ENCODE peak calls at places on chromosome 17, in eight cellular contexts. O is cardiac muscle cell; I is CD8-positive, alpha-beta T cell; N is tibial nerve; P is esophagus squamous epithelium; Y is stomach; D is HAP-1; C is Peyer's patch. X is an unnamed sample.
A peak's percentile ranks its signal among the peaks of the same experiment; 100 is the strongest.

GRCh38 chr17:47301161-47301560 is 22.6 kb upstream of the EFCAB13 start:
- DNase-seq in O (no peak), I (no peak), N (no peak), P (no peak), Y (no peak), D (no peak), C (no peak), X (no peak)

GRCh38 chr17:79627766-79628690 is 17.2 kb upstream of the RBFOX3 start:
- DNase-seq in O (no peak), I (no peak), N (no peak), P (no peak), Y (peak; percentile 18), D (no peak), C (peak; percentile 24), X (no peak)

GRCh38 chr17:29615048-29615385 is 7.7 kb downstream of the CORO6 start:
- DNase-seq in O (no peak), I (peak; percentile 79), N (no peak), P (no peak), Y (no peak), D (no peak), C (peak; percentile 82), X (no peak)

GRCh38 chr17:75872434-75873351 is 5.7 kb downstream of the TRIM47 start:
- DNase-seq in O (peak; percentile 77), I (peak; percentile 71), N (peak; percentile 67), P (no peak), Y (peak; percentile 76), D (no peak), C (peak; percentile 84), X (peak; percentile 71)

GRCh38 chr17:62719586-62719985 is 88.5 kb downstream of the MARCHF10 start:
- DNase-seq in O (no peak), I (no peak), N (no peak), P (no peak), Y (no peak), D (no peak), C (no peak), X (no peak)

GRCh38 chr17:68108313-68109000 is 72.9 kb downstream of the KPNA2 start:
- DNase-seq in O (no peak), I (no peak), N (no peak), P (no peak), Y (no peak), D (no peak), C (no peak), X (no peak)

GRCh38 chr17:82444941-82445521 is 5.5 kb downstream of the CYBC1 start:
- DNase-seq in O (no peak), I (no peak), N (no peak), P (no peak), Y (peak; percentile 62), D (no peak), C (no peak), X (no peak)

GRCh38 chr17:65261682-65262636 is 124.8 kb downstream of the RGS9 start:
- DNase-seq in O (no peak), I (no peak), N (no peak), P (no peak), Y (no peak), D (no peak), C (no peak), X (no peak)

GRCh38 chr17:8976638-8977037 is 11.1 kb upstream of the PIK3R5 start:
- DNase-seq in O (no peak), I (no peak), N (no peak), P (no peak), Y (no peak), D (no peak), C (no peak), X (no peak)

GRCh38 chr17:63356275-63356905 is 89.7 kb downstream of the CYB561 start:
- DNase-seq in O (no peak), I (no peak), N (no peak), P (no peak), Y (no peak), D (no peak), C (peak; percentile 48), X (no peak)

GRCh38 chr17:3851461-3852100 is 5.5 kb upstream of the NCBP3 start:
- DNase-seq in O (no peak), I (no peak), N (no peak), P (no peak), Y (no peak), D (no peak), C (no peak), X (no peak)

GRCh38 chr17:79627184-79627765 is 16.4 kb upstream of the RBFOX3 start:
- DNase-seq in O (no peak), I (no peak), N (no peak), P (no peak), Y (peak; percentile 15), D (no peak), C (peak; percentile 18), X (no peak)

GRCh38 chr17:62840871-62841270 is 32.8 kb upstream of the MARCHF10 start:
- DNase-seq in O (no peak), I (no peak), N (no peak), P (no peak), Y (no peak), D (no peak), C (no peak), X (no peak)

GRCh38 chr17:62625870-62626200 is 1.6 kb upstream of the MRC2 start:
- DNase-seq in O (no peak), I (no peak), N (no peak), P (no peak), Y (no peak), D (no peak), C (no peak), X (no peak)

GRCh38 chr17:1067282-1067956 is 70.5 kb downstream of the TIMM22 start:
- DNase-seq in O (no peak), I (no peak), N (no peak), P (no peak), Y (peak; percentile 54), D (no peak), C (no peak), X (peak; percentile 64)

GRCh38 chr17:74149597-74150427 is 53.7 kb upstream of the RPL38 start:
- DNase-seq in O (no peak), I (no peak), N (no peak), P (no peak), Y (no peak), D (no peak), C (no peak), X (no peak)

GRCh38 chr17:44232061-44232460 is 12.6 kb upstream of the UBTF start:
- DNase-seq in O (no peak), I (no peak), N (no peak), P (no peak), Y (no peak), D (no peak), C (no peak), X (no peak)
- H3K36me3 ChIP-seq in O (no peaks in the 10 kb centered on the region), I (no peaks in the 10 kb centered on the region), N (no peaks in the 10 kb centered on the region), P (no peaks in the 10 kb centered on the region), Y (no peaks in the 10 kb centered on the region), D (no peaks in the 10 kb centered on the region), C (no peaks in the 10 kb centered on the region), X (no peaks in the 10 kb centered on the region)

DNA sequence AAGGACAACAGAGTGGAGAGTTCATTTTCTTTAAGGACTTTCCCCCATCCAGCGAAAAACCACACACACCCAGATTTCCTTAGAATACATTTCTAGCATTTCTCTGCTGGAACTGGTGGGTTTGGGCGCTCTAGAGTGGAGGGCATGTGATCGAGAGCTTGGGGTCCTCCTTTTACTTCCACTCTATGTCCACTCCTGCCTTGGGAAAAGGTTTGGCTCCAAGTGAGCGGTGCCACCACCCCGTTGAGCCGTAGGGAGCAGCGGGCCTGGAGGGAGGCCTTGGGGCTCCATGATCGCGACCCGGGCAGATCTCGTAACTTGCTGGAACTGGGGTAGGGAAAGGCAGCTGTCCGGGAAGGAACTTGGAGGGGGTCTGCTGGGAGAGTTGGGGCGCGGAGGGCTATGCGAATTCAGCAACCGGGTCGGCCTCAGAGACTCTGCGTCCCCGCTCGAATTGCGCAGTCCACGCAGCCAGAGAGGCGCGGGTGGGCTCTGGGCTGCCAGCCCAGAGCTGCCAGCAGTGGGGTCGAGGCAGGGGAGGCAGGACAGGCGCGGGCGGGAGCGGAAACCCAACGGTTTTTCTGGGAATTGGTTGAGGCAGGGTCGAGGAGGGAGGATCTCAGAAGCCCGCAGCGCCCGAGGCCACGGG is 2.3 kb downstream of the DLX4 start:
- DNase-seq in O (no peak), I (no peak), N (no peak), P (no peak), Y (no peak), D (no peak), C (no peak), X (no peak)
- H3K27me3 ChIP-seq in O (peaks cover 100% of the 10 kb centered on the region), I (peaks cover 28% of the 10 kb centered on the region), N (peaks cover 98% of the 10 kb centered on the region), P (peaks cover 58% of the 10 kb centered on the region), Y (peaks cover 36% of the 10 kb centered on the region), D (peaks cover 13% of the 10 kb centered on the region), C (no peaks in the 10 kb centered on the region), X (peaks cover 4% of the 10 kb centered on the region)

GRCh38 chr17:81290230-81290629 is 4.9 kb downstream of the SLC38A10 start:
- DNase-seq in O (no peak), I (no peak), N (no peak), P (no peak), Y (no peak), D (no peak), C (no peak), X (no peak)

GRCh38 chr17:81287155-81287554 is 8.0 kb downstream of the SLC38A10 start:
- DNase-seq in O (no peak), I (no peak), N (no peak), P (no peak), Y (no peak), D (no peak), C (no peak), X (no peak)

GRCh38 chr17:81287741-81288430 is 7.2 kb downstream of the SLC38A10 start:
- DNase-seq in O (no peak), I (no peak), N (no peak), P (no peak), Y (no peak), D (no peak), C (no peak), X (no peak)

GRCh38 chr17:81289627-81290026 is 5.5 kb downstream of the SLC38A10 start:
- DNase-seq in O (no peak), I (no peak), N (no peak), P (no peak), Y (no peak), D (no peak), C (no peak), X (no peak)

GRCh38 chr17:81288715-81289114 is 6.4 kb downstream of the SLC38A10 start:
- DNase-seq in O (no peak), I (no peak), N (no peak), P (no peak), Y (no peak), D (no peak), C (no peak), X (no peak)
- H3K4me1 ChIP-seq in O (peaks cover 15% of the 10 kb centered on the region), I (peaks cover 37% of the 10 kb centered on the region), N (peaks cover 57% of the 10 kb centered on the region), P (peaks cover 16% of the 10 kb centered on the region), Y (peaks cover 46% of the 10 kb centered on the region), D (no peaks in the 10 kb centered on the region), C (peaks cover 31% of the 10 kb centered on the region), X (peaks cover 20% of the 10 kb centered on the region)

GRCh38 chr17:50365165-50365564 is 7.8 kb downstream of the MRPL27 start:
- DNase-seq in O (no peak), I (no peak), N (no peak), P (no peak), Y (no peak), D (no peak), C (no peak), X (no peak)

GRCh38 chr17:50364715-50365114 is 8.3 kb downstream of the MRPL27 start:
- DNase-seq in O (no peak), I (no peak), N (no peak), P (no peak), Y (no peak), D (no peak), C (no peak), X (no peak)

GRCh38 chr17:50365649-50366393 is 7.2 kb downstream of the MRPL27 start:
- DNase-seq in O (no peak), I (no peak), N (no peak), P (no peak), Y (no peak), D (no peak), C (no peak), X (no peak)

GRCh38 chr17:50370052-50370451 is 2.9 kb downstream of the MRPL27 start:
- DNase-seq in O (no peak), I (no peak), N (no peak), P (no peak), Y (no peak), D (no peak), C (no peak), X (no peak)

GRCh38 chr17:50367401-50367800 is 5.6 kb downstream of the MRPL27 start:
- DNase-seq in O (no peak), I (no peak), N (no peak), P (no peak), Y (no peak), D (no peak), C (no peak), X (no peak)
- H3K36me3 ChIP-seq in O (peaks cover 21% of the 10 kb centered on the region), I (peaks cover 42% of the 10 kb centered on the region), N (no peaks in the 10 kb centered on the region), P (peaks cover 31% of the 10 kb centered on the region), Y (peaks cover 65% of the 10 kb centered on the region), D (peaks cover 43% of the 10 kb centered on the region), C (no peaks in the 10 kb centered on the region), X (peaks cover 19% of the 10 kb centered on the region)